ENCODE peak calls at places on chromosomes 3 and 15, in four cellular contexts. O is adrenal gland, U is IMR-90, S is left ventricle myocardium inferior. M is an unnamed sample. For H3K36me3, the result is how much of the 10 kb centered on the place peaks cover.

GRCh38 chr15:66408690-66409089 is 22.0 kb downstream of the MAP2K1 start:
- DNase-seq in U (no peak), O (no peak), S (no peak), M (no peak)

GRCh38 chr15:69311319-69311721 is 12.6 kb downstream of the PAQR5 start:
- DNase-seq in O (peak), S (no peak), U (peak), M (peak)

GRCh38 chr15:34493001-34493400 is 55.4 kb upstream of the GOLGA8A start:
- DNase-seq in O (no peak), S (no peak), U (no peak), M (no peak)

GRCh38 chr15:22979699-22980188 is 424 bp downstream of the CYFIP1 start:
- DNase-seq in S (no peak), U (peak), O (peak), M (peak)

GRCh38 chr3:99049164-99049563 is 147.7 kb upstream of the DCBLD2 start:
- DNase-seq in U (no peak), S (no peak), O (no peak), M (no peak)

GRCh38 chr3:172622916-172623700 is 87.8 kb downstream of the NCEH1 start:
- DNase-seq in U (peak), O (peak), S (no peak), M (no peak)

GRCh38 chr3:171262431-171262830 is 197.8 kb downstream of the TNIK start:
- DNase-seq in U (peak), O (no peak), S (no peak), M (no peak)

GRCh38 chr3:186978712-186979111 is 48.4 kb downstream of the ST6GAL1 start:
- DNase-seq in U (no peak), O (no peak), S (no peak), M (no peak)

GRCh38 chr3:50572801-50573371 is 3.6 kb downstream of the HEMK1 start:
- DNase-seq in S (no peak), U (no peak), O (no peak), M (no peak)

GRCh38 chr3:188204516-188204915 is 50.6 kb downstream of the LPP start:
- DNase-seq in O (no peak), U (no peak), S (no peak), M (no peak)

GRCh38 chr3:157376596-157377300 is 59.9 kb upstream of the PTX3 start:
- DNase-seq in S (no peak), O (no peak), U (no peak), M (no peak)

GRCh38 chr3:22922317-22922716 is 280.8 kb upstream of the UBE2E2 start:
- DNase-seq in S (no peak), O (no peak), U (peak), M (no peak)

GRCh38 chr3:138846350-138846756 is 11.6 kb upstream of the PIK3CB start:
- DNase-seq in S (no peak), O (no peak), U (no peak), M (no peak)

GRCh38 chr3:65689436-65689835 is 349.3 kb downstream of the MAGI1 start:
- DNase-seq in O (no peak), U (no peak), S (no peak), M (no peak)

GRCh38 chr15:85704021-85704420 is 90.7 kb downstream of the KLHL25 start:
- DNase-seq in S (no peak), U (peak), O (no peak), M (no peak)

GRCh38 chr15:100032358-100033080 is 299.3 kb upstream of the LYSMD4 start:
- DNase-seq in U (peak), O (no peak), S (no peak), M (no peak)

GRCh38 chr3:127407026-127407939 is 119.4 kb upstream of the PRR20G start:
- DNase-seq in S (no peak), O (no peak), U (no peak), M (no peak)

GRCh38 chr3:179590669-179591068 is 13.8 kb downstream of the MRPL47 start:
- DNase-seq in O (no peak), U (no peak), S (no peak), M (no peak)

GRCh38 chr3:146217324-146217723 is 33.6 kb downstream of the PLSCR4 start:
- DNase-seq in U (peak), S (no peak), O (no peak), M (no peak)

GRCh38 chr15:73685981-73686380 is 1.8 kb downstream of the CD276 start:
- DNase-seq in S (no peak), O (no peak), U (no peak), M (no peak)

GRCh38 chr3:190265795-190266194 is 56.5 kb downstream of the CLDN1 start:
- DNase-seq in U (peak), S (no peak), O (no peak), M (no peak)

GRCh38 chr3:46575577-46576222 is 9.6 kb upstream of the LRRC2 start:
- DNase-seq in S (no peak), O (no peak), U (no peak), M (no peak)
- H3K4me3 ChIP-seq in S (no peak), O (no peak), U (no peak), M (no peak)

DNA sequence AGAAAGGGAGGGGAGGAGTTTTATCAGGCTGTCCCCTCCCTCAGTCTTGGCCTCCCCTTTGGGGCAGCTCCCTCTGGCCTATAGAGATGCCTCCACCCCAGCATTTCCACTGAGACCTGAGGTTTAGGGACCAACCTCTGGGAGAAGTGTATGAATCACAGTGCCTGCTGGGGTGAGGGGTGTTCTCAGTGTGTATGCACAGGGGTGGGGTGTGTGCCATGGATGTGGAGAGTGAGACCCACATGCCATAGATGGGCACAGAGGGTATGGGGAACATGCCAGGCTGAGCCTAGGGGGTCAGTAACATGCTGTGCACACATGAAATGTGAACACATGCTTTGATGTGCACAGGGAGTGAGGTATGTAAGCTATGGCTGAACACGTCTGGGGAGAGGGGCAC is 12.4 kb upstream of the ANKRD63 start:
- DNase-seq in O (no peak), U (no peak), S (no peak), M (no peak)
- H3K36me3 ChIP-seq in O (under half), U (under half), S (under half), M (under half)

GRCh38 chr3:151307583-151307982 is 9.0 kb downstream of the GPR87 start:
- DNase-seq in S (no peak), U (no peak), O (no peak), M (no peak)

GRCh38 chr3:151307131-151307530 is 9.5 kb downstream of the GPR87 start:
- DNase-seq in O (no peak), U (no peak), S (no peak), M (no peak)

GRCh38 chr3:151306168-151306810 is 10.3 kb downstream of the GPR87 start:
- DNase-seq in U (no peak), S (no peak), O (no peak), M (no peak)

GRCh38 chr3:151305778-151306157 is 10.9 kb downstream of the GPR87 start:
- DNase-seq in U (peak), S (no peak), O (no peak), M (no peak)

DNA sequence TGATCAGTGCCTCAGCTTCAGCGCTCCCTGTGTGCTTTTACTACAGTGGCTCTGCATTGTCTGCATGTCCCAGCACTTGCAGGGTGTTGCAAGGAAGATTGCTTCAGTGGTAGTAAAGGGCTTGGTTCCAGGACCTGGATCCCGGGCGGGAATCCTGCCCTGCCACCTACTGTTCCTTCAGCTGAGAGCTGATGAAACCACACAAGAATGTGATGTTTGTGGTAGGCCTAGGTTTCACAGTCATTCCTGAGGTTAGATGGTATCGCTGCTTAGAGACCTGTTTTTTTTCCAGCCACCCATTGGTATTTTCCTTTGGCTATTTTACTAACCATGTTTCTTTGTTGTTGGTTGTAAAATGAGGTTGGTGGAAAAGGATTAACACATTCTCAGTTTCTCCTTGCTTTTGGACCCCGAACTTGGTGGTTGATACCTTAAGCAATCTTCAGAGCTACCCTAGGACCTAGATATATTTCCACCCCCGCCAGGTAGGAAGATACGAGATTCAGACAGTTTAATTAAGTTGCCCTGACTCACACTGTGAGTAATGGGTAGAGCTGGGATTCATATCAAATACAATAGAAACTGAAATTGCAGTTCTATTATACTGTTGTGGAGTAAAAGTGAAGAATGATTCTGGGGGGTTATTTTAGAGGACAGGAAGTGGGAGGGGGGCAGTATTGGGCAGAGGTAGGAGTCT is 11.4 kb downstream of the GPR87 start:
- DNase-seq in U (peak), O (peak), S (no peak), M (peak)
- H3K4me3 ChIP-seq in U (no peak), O (no peak), S (no peak), M (no peak)

DNA sequence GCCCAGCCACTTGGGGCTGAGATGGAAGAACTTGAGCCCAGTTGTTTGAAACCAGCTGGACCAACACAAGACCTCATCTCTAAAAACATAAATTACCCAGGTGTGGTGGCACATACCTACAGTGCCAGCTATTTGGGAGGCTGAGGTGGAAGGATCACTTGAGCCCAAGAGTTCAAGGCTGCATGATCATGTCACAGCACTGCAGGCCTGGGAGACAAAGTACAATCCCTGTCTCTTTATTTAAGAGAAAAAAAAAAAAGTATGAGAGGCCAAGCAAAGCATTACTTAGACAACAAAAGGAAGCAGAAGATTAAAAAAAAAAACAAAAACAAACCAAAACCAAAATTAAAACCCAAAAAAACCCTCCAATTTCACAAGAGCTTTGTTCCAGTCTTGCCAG is 15.4 kb upstream of the GPX1 start:
- DNase-seq in O (no peak), U (no peak), S (no peak), M (no peak)
- H3K36me3 ChIP-seq in O (under half), U (under half), S (half or more), M (half or more)

GRCh38 chr3:183447206-183448001 is 19.0 kb upstream of the MCF2L2 start:
- DNase-seq in O (peak), U (peak), S (peak), M (peak)

GRCh38 chr3:183448369-183449128 is 20.1 kb upstream of the MCF2L2 start:
- DNase-seq in S (no peak), O (no peak), U (no peak), M (no peak)

GRCh38 chr3:183444748-183445147 is 16.3 kb upstream of the MCF2L2 start:
- DNase-seq in U (no peak), O (no peak), S (no peak), M (no peak)

GRCh38 chr3:183449391-183449790 is 21.0 kb upstream of the MCF2L2 start:
- DNase-seq in S (no peak), O (peak), U (peak), M (no peak)

DNA sequence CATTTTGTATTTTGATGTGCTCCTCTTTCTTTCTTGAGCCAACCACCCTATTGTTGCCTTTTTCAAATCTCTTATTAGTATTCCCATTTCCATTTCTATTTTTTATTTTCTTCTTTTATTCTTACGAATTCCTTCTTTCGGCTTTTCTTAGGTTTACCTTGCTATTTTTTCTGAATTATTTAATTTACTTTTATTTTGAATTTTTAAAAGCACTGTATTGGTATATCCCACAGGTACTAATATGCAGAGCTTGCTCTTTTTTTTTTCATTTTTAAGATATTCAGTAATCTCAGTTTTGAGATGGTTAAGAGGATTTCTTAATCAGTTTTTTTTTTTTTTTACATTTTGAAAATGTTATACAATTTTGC is 18.4 kb upstream of the MCF2L2 start:
- DNase-seq in O (no peak), U (no peak), S (no peak), M (no peak)
- H3K4me3 ChIP-seq in O (peak), U (peak), S (peak), M (peak)

GRCh38 chr3:111917300-111917699 is 58.2 kb downstream of the PHLDB2 start:
- DNase-seq in O (no peak), S (no peak), U (peak), M (no peak)

GRCh38 chr3:111910806-111911205 is 51.7 kb downstream of the PHLDB2 start:
- DNase-seq in U (peak), O (no peak), S (no peak), M (no peak)

GRCh38 chr3:111911446-111911845 is 52.4 kb downstream of the PHLDB2 start:
- DNase-seq in S (no peak), U (no peak), O (no peak), M (no peak)

GRCh38 chr3:111915905-111916304 is 56.8 kb downstream of the PHLDB2 start:
- DNase-seq in S (no peak), U (no peak), O (no peak), M (no peak)

DNA sequence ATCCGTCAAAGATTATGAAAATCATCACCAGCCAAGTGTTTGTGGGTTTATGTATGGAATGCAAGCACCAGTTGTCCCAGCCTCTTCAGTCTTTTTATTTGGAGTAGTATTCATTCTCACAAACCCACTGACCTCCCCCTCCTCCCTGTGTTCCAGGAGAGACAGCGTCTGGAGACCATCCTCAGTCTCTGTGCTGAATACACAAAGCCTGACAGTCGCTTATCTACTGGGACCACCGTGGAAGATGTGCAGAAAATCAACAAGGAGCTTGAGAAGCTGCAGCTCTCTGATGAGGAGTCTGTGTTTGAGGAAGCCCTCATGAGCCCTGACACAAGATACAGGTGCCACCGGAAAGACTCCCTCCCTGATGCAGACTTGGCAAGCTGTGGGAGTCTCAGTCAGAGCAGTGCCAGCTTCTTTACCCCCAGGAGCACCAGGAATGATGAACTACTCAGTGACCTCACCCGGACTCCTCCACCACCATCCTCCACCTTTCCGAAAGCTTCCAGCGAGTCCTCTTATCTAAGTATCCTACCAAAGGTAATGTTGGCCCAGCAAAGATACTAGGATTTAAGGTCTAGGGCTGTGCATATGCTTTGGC is 54.2 kb downstream of the PHLDB2 start:
- DNase-seq in U (no peak), S (no peak), O (no peak), M (no peak)
- H3K36me3 ChIP-seq in U (under half), S (under half), O (under half), M (under half)

M was measured in tibial artery.